ENCODE peak calls at places on chromosomes 11 and 22, in four cellular contexts. B, U, E and I are unnamed samples.

GRCh38 chr11:72856065-72856464 is 41.9 kb downstream of the ATG16L2 start:
- DNase-seq in E (no peak), U (no peak), B (no peak), I (no peak)

GRCh38 chr22:25475554-25476022 is 88.9 kb upstream of the GRK3 start:
- DNase-seq in E (no peak), U (no peak), B (no peak), I (no peak)

GRCh38 chr22:42608481-42609361 is 6.0 kb downstream of the POLDIP3 start:
- DNase-seq in B (no peak), U (no peak), E (no peak), I (no peak)

GRCh38 chr11:47220401-47220821 is 5.6 kb downstream of the DDB2 start:
- DNase-seq in E (no peak), B (peak; percentile 88), U (no peak), I (no peak)

GRCh38 chr11:23988381-23989006 is 508.4 kb upstream of the LUZP2 start:
- DNase-seq in U (no peak), B (no peak), E (no peak), I (no peak)

GRCh38 chr11:128412847-128413791 is 174.2 kb downstream of the ETS1 start:
- DNase-seq in E (no peak), B (no peak), U (no peak), I (no peak)

GRCh38 chr22:23533328-23533762 is 46.7 kb downstream of the IGLL1 start:
- DNase-seq in E (peak; percentile 34), B (peak; percentile 84), U (peak; percentile 44), I (peak; percentile 78)

GRCh38 chr11:34155057-34155758 is 49.8 kb downstream of the NAT10 start:
- DNase-seq in U (peak; percentile 45), E (no peak), B (no peak), I (no peak)

GRCh38 chr11:124415356-124415923 is 9.2 kb downstream of the OR8B4 start:
- DNase-seq in U (no peak), E (no peak), B (peak; percentile 60), I (no peak)

GRCh38 chr22:22342697-22343602 is 98.4 kb downstream of the VPREB1 start:
- DNase-seq in B (peak; percentile 14), U (peak; percentile 68), E (no peak), I (peak; percentile 89)

GRCh38 chr11:66718320-66718971 is 10.6 kb downstream of the SPTBN2 start:
- DNase-seq in U (peak; percentile 66), B (peak; percentile 38), E (no peak), I (peak; percentile 62)
- TF ChIP-seq CTCF in U (peak; percentile 29), B (peak; percentile 4), E (no peak), I (no peak)

DNA sequence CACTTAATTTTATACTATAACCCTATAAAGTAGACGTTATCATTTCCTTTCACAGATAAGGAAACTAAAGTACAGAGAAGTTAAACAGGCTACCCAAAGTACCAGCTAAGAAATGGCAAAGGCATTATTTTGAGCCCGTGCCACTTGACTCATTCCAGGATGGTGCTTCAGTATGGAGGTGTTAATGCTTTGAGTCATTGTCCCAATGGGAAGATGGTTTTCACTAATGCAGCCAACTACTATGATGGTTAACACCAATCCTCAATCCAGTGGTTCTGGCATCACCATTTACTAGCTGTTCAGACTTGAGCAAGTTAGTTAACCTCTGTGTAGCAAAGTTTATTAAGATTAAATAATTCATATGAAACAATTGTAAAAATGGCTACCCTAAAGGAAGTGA is 123.1 kb upstream of the SLC5A12 start:
- DNase-seq in U (no peak), E (no peak), B (no peak), I (no peak)
- H3K4me1 ChIP-seq in U (peaks cover 17% of the 10 kb centered on the region), E (peaks cover 6% of the 10 kb centered on the region), B (no peaks in the 10 kb centered on the region), I (no peaks in the 10 kb centered on the region)

GRCh38 chr22:16959345-16959930 is 48.6 kb downstream of the GAB4 start:
- DNase-seq in B (no peak), E (no peak), U (no peak), I (no peak)

GRCh38 chr22:16962501-16962900 is 45.5 kb downstream of the GAB4 start:
- DNase-seq in E (no peak), B (no peak), U (no peak), I (no peak)

GRCh38 chr22:16960220-16960883 is 47.7 kb downstream of the GAB4 start:
- DNase-seq in B (no peak), U (no peak), E (no peak), I (peak; percentile 53)

GRCh38 chr22:16961477-16962186 is 46.4 kb downstream of the GAB4 start:
- DNase-seq in U (no peak), E (no peak), B (no peak), I (no peak)

DNA sequence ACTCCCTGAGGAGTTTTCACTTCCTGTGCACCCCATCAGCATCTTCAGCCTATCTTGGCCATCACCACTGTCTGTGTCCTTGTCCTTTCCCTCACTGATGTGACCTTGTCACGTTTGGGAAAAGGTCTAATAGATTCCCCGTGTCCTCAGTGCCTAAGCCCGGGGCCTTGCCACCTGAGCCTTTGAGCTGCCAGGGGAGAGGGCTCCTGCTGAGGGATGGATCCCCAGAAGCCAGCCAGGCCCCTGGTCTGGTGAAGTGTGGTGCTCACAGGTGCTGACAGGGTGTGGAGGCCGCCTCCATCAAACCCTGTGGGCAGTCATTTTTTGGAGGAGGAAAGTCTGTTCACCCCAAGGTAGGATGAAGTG is 47.2 kb downstream of the GAB4 start:
- DNase-seq in U (no peak), E (no peak), B (no peak), I (no peak)
- H3K9me3 ChIP-seq in U (no peaks in the 10 kb centered on the region), E (no peaks in the 10 kb centered on the region), B (no peaks in the 10 kb centered on the region), I (no peaks in the 10 kb centered on the region)

GRCh38 chr11:1485504-1485885 is 1.1 kb downstream of the MOB2 start:
- DNase-seq in U (peak; percentile 38), B (no peak), E (no peak), I (peak; percentile 71)

GRCh38 chr11:1487091-1487850 is 692 bp upstream of the MOB2 start:
- DNase-seq in B (no peak), U (peak; percentile 39), E (peak; percentile 44), I (peak; percentile 65)

GRCh38 chr11:1487851-1488574 is 1.4 kb upstream of the MOB2 start:
- DNase-seq in B (no peak), U (peak; percentile 45), E (no peak), I (peak; percentile 60)

GRCh38 chr11:1484716-1485503 is 1.7 kb downstream of the MOB2 start:
- DNase-seq in U (peak; percentile 34), B (no peak), E (no peak), I (peak; percentile 62)

DNA sequence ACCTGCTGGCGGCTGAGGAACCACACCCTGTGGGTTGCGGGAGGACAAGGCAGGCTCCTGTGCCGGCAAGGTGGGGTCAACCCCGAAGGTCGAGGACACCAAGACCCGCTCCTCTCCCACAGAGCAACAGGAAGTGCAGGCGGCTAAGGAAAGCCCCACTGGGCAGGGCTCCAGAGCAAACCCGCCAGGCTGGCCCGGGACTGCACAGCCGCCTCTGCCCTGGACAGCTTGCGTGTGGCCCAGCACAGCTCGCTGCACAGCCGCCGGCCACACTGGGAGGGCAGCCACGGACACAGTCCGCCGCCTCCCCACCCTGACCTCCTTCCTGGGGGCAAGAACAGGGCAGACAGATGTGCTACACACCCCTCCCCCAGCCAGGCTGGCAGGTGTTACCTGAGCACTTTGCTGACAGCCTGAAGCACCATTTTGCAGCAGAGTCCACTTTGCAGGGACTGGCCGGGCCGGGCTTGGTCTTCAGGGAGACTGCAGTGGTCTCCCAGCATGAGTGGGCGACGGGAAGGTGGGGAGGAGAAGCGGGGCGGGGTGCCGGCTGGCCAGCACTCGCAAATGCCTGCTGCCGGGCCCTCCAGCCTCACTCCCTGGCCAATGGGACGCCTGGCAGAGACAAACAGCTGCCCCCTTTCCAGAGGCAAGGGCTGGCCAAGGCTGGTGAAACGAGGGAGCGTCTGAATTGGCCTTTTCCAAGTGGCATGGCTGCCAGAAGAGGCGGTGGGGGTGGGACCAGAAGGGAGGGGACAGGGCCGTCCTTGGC is at the start of gene MOB2:
- DNase-seq in U (peak; percentile 63), E (no peak), B (peak; percentile 83), I (peak; percentile 84)
- TF ChIP-seq CTCF in U (no peak), E (no peak), B (no peak), I (no peak)

GRCh38 chr22:41401781-41402648 is 20.3 kb downstream of the TEF start:
- DNase-seq in U (peak; percentile 81), B (peak; percentile 36), E (no peak), I (peak; percentile 78)
- H3K4me1 ChIP-seq in U (peaks cover 15% of the 10 kb centered on the region), B (peaks cover 8% of the 10 kb centered on the region), E (peaks cover 3% of the 10 kb centered on the region), I (peaks cover 9% of the 10 kb centered on the region)

GRCh38 chr22:49008682-49009235 is 818.9 kb downstream of the BRD1 start:
- DNase-seq in B (no peak), U (no peak), E (no peak), I (no peak)

GRCh38 chr22:49009359-49010063 is 818.2 kb downstream of the BRD1 start:
- DNase-seq in U (peak; percentile 15), E (no peak), B (no peak), I (no peak)

GRCh38 chr22:49010901-49011300 is 816.8 kb downstream of the BRD1 start:
- DNase-seq in E (no peak), U (peak; percentile 36), B (no peak), I (no peak)

GRCh38 chr22:49011379-49011768 is 816.3 kb downstream of the BRD1 start:
- DNase-seq in U (peak; percentile 29), B (no peak), E (no peak), I (no peak)

GRCh38 chr22:49010086-49010863 is 817.4 kb downstream of the BRD1 start:
- DNase-seq in U (peak; percentile 28), B (no peak), E (no peak), I (no peak)
- H3K9me3 ChIP-seq in U (no peaks in the 10 kb centered on the region), B (no peaks in the 10 kb centered on the region), E (no peaks in the 10 kb centered on the region), I (no peaks in the 10 kb centered on the region)

DNA sequence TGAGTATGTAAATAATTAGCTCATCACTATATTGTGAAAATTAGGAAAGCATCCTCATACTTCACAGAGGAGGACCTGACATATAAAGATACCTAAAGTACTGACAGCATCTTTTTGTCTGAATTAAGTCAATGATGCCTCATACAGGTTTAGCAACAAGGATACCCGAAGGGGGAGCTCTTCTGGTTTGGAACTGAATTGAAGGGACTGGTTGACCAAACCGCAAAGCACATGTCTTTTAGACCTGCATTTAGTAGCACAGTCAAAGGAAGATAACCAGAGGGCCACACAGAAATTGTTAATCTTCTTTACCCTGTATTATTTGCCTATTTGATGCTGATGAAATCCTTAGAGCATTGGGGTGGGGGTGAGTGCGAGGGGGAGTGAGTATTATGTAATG is 12.9 kb upstream of the WT1 start:
- DNase-seq in U (no peak), E (no peak), B (peak; percentile 72), I (no peak)
- TF ChIP-seq CTCF in U (no peak), E (peak; percentile 15), B (peak; percentile 58), I (no peak)